ENCODE peak calls at places on chromosomes 3 and 15, in nine cellular contexts. N, S, A, T, W, Q, O, G and V are unnamed samples.

GRCh38 chr3:48411041-48411588 is 18.8 kb downstream of the PLXNB1 start:
- DNase-seq in S (peak), A (no peak), O (no peak), N (no peak), W (no peak), Q (no peak), T (no peak), G (no peak), V (no peak)

GRCh38 chr3:119741701-119742100 is 38.9 kb downstream of the CFAP91 start:
- DNase-seq in W (no peak), O (no peak), S (no peak), T (no peak), G (no peak), A (no peak), Q (no peak), N (no peak), V (no peak)

GRCh38 chr3:112582242-112582874 is 20.5 kb downstream of the SLC35A5 start:
- DNase-seq in W (no peak), A (no peak), S (no peak), Q (peak), T (peak), N (peak), O (peak), G (no peak), V (peak)

GRCh38 chr15:73069109-73069508 is 16.8 kb downstream of the NEO1 start:
- DNase-seq in Q (no peak), W (no peak), O (no peak), A (no peak), T (no peak), S (no peak), N (no peak), G (no peak), V (no peak)

GRCh38 chr3:100159564-100160153 is 45.4 kb upstream of the FILIP1L start:
- DNase-seq in O (no peak), W (no peak), S (no peak), Q (no peak), G (no peak), T (no peak), N (no peak), A (no peak), V (no peak)

GRCh38 chr3:16033889-16034687 is 140.4 kb upstream of the GALNT15 start:
- DNase-seq in W (no peak), O (no peak), S (no peak), Q (no peak), T (no peak), N (no peak), G (no peak), A (no peak), V (no peak)

GRCh38 chr3:126911162-126912026 is 71.5 kb upstream of the PLXNA1 start:
- DNase-seq in O (peak), T (peak), W (peak), A (peak), S (peak), Q (peak), G (no peak), N (peak), V (peak)

GRCh38 chr3:72234394-72234793 is 449.4 kb upstream of the PROK2 start:
- DNase-seq in O (no peak), T (peak), Q (no peak), G (no peak), S (no peak), W (peak), A (no peak), N (no peak), V (no peak)

GRCh38 chr3:9615003-9615628 is 34.2 kb upstream of the MTMR14 start:
- DNase-seq in G (no peak), A (no peak), Q (no peak), N (no peak), T (peak), S (no peak), O (no peak), W (no peak), V (no peak)

GRCh38 chr3:53682807-53683206 is 163.4 kb downstream of the CHDH start:
- DNase-seq in W (no peak), S (no peak), G (no peak), Q (no peak), T (no peak), A (no peak), N (no peak), O (no peak), V (no peak)